ENCODE peak calls at places on chromosome 11, in seven cellular contexts. One of them, this sample, is unnamed.

GRCh38 chr11:62432695-62433094 is 13.9 kb downstream of the SCGB1A1 start:
- DNase-seq in MM.1S: no peak
- DNase-seq in neural crest cell: no peak
- DNase-seq in fibroblast of pulmonary artery: no peak
- DNase-seq in GM10248: no peak
- DNase-seq in GM06990: no peak
- DNase-seq in heart left ventricle: no peak
- DNase-seq in this sample: no peak

GRCh38 chr11:117744471-117745280 is 52.3 kb downstream of the DSCAML1 start:
- DNase-seq in GM10248: no peak
- DNase-seq in GM06990: no peak
- DNase-seq in MM.1S: no peak
- DNase-seq in heart left ventricle: no peak
- DNase-seq in fibroblast of pulmonary artery: no peak
- DNase-seq in neural crest cell: no peak
- DNase-seq in this sample: no peak

GRCh38 chr11:117591316-117592039 is 205.5 kb downstream of the DSCAML1 start:
- DNase-seq in heart left ventricle: no peak
- DNase-seq in neural crest cell: no peak
- DNase-seq in GM10248: no peak
- DNase-seq in fibroblast of pulmonary artery: no peak
- DNase-seq in MM.1S: no peak
- DNase-seq in GM06990: no peak
- DNase-seq in this sample: no peak

GRCh38 chr11:77410076-77410827 is 63.6 kb downstream of the PAK1 start:
- DNase-seq in neural crest cell: no peak
- DNase-seq in GM06990: no peak
- DNase-seq in MM.1S: no peak
- DNase-seq in GM10248: no peak
- DNase-seq in heart left ventricle: no peak
- DNase-seq in fibroblast of pulmonary artery: no peak
- DNase-seq in this sample: no peak

GRCh38 chr11:93525601-93526000 is 17.6 kb downstream of the SMCO4 start:
- DNase-seq in fibroblast of pulmonary artery: peak
- DNase-seq in GM10248: no peak
- DNase-seq in GM06990: no peak
- DNase-seq in heart left ventricle: no peak
- DNase-seq in MM.1S: no peak
- DNase-seq in neural crest cell: no peak
- DNase-seq in this sample: no peak

GRCh38 chr11:9315078-9315688 is 790 bp upstream of the TMEM41B start:
- DNase-seq in neural crest cell: peak
- DNase-seq in heart left ventricle: no peak
- DNase-seq in MM.1S: peak
- DNase-seq in GM06990: no peak
- DNase-seq in GM10248: no peak
- DNase-seq in fibroblast of pulmonary artery: no peak
- DNase-seq in this sample: no peak

GRCh38 chr11:44570411-44571155 is 5.1 kb downstream of the CD82 start:
- DNase-seq in fibroblast of pulmonary artery: no peak
- DNase-seq in MM.1S: no peak
- DNase-seq in heart left ventricle: no peak
- DNase-seq in GM06990: no peak
- DNase-seq in GM10248: no peak
- DNase-seq in neural crest cell: no peak
- DNase-seq in this sample: no peak

GRCh38 chr11:63871962-63872832 is 33.3 kb downstream of the MARK2 start:
- DNase-seq in heart left ventricle: peak
- DNase-seq in fibroblast of pulmonary artery: peak
- DNase-seq in GM06990: peak
- DNase-seq in neural crest cell: peak
- DNase-seq in GM10248: peak
- DNase-seq in MM.1S: peak
- DNase-seq in this sample: no peak

GRCh38 chr11:16082532-16083055 is 273.8 kb downstream of the SOX6 start:
- DNase-seq in GM10248: no peak
- DNase-seq in neural crest cell: no peak
- DNase-seq in GM06990: no peak
- DNase-seq in heart left ventricle: no peak
- DNase-seq in MM.1S: no peak
- DNase-seq in fibroblast of pulmonary artery: no peak
- DNase-seq in this sample: no peak

GRCh38 chr11:59931688-59932087 is 6.5 kb upstream of the OOSP1 start:
- DNase-seq in heart left ventricle: no peak
- DNase-seq in fibroblast of pulmonary artery: no peak
- DNase-seq in GM06990: no peak
- DNase-seq in neural crest cell: no peak
- DNase-seq in GM10248: no peak
- DNase-seq in MM.1S: no peak
- DNase-seq in this sample: no peak

GRCh38 chr11:122584670-122585069 is 70.9 kb upstream of the UBASH3B start:
- DNase-seq in fibroblast of pulmonary artery: no peak
- DNase-seq in GM10248: no peak
- DNase-seq in GM06990: no peak
- DNase-seq in MM.1S: no peak
- DNase-seq in neural crest cell: no peak
- DNase-seq in heart left ventricle: no peak
- DNase-seq in this sample: no peak

GRCh38 chr11:97683733-97684132 is 1293.9 kb downstream of the JRKL start:
- DNase-seq in GM10248: no peak
- DNase-seq in fibroblast of pulmonary artery: no peak
- DNase-seq in heart left ventricle: no peak
- DNase-seq in GM06990: no peak
- DNase-seq in neural crest cell: no peak
- DNase-seq in MM.1S: peak
- DNase-seq in this sample: no peak

GRCh38 chr11:14746857-14747256 is 103.3 kb downstream of the PDE3B start:
- DNase-seq in GM06990: no peak
- DNase-seq in fibroblast of pulmonary artery: no peak
- DNase-seq in MM.1S: no peak
- DNase-seq in heart left ventricle: no peak
- DNase-seq in GM10248: no peak
- DNase-seq in neural crest cell: no peak
- DNase-seq in this sample: no peak

GRCh38 chr11:130865772-130866114 is 50.5 kb downstream of the SNX19 start:
- DNase-seq in GM10248: no peak
- DNase-seq in neural crest cell: no peak
- DNase-seq in fibroblast of pulmonary artery: no peak
- DNase-seq in GM06990: no peak
- DNase-seq in MM.1S: no peak
- DNase-seq in heart left ventricle: peak
- DNase-seq in this sample: no peak

GRCh38 chr11:11078344-11078743 is 220.5 kb upstream of the ZBED5 start:
- DNase-seq in MM.1S: no peak
- DNase-seq in neural crest cell: no peak
- DNase-seq in heart left ventricle: no peak
- DNase-seq in fibroblast of pulmonary artery: peak
- DNase-seq in GM06990: no peak
- DNase-seq in GM10248: no peak
- DNase-seq in this sample: no peak

GRCh38 chr11:63906585-63906984 is 10.4 kb downstream of the RCOR2 start:
- DNase-seq in GM06990: no peak
- DNase-seq in neural crest cell: no peak
- DNase-seq in fibroblast of pulmonary artery: peak
- DNase-seq in GM10248: no peak
- DNase-seq in MM.1S: no peak
- DNase-seq in heart left ventricle: no peak
- DNase-seq in this sample: no peak

GRCh38 chr11:34623463-34623862 is 2.6 kb downstream of the EHF start:
- DNase-seq in MM.1S: no peak
- DNase-seq in GM10248: peak
- DNase-seq in fibroblast of pulmonary artery: no peak
- DNase-seq in GM06990: no peak
- DNase-seq in neural crest cell: no peak
- DNase-seq in heart left ventricle: no peak
- DNase-seq in this sample: no peak

GRCh38 chr11:130737866-130738431 is 178.3 kb downstream of the SNX19 start:
- DNase-seq in heart left ventricle: peak
- DNase-seq in GM06990: no peak
- DNase-seq in MM.1S: no peak
- DNase-seq in fibroblast of pulmonary artery: peak
- DNase-seq in GM10248: no peak
- DNase-seq in neural crest cell: no peak
- DNase-seq in this sample: no peak

GRCh38 chr11:72752088-72752914 is at the start of gene ARAP1:
- DNase-seq in MM.1S: peak
- DNase-seq in GM10248: peak
- DNase-seq in GM06990: peak
- DNase-seq in heart left ventricle: peak
- DNase-seq in fibroblast of pulmonary artery: peak
- DNase-seq in neural crest cell: peak
- DNase-seq in this sample: peak
- TF ChIP-seq CTCF in MM.1S: no peak
- TF ChIP-seq CTCF in GM10248: no peak
- TF ChIP-seq CTCF in GM06990: no peak
- TF ChIP-seq CTCF in heart left ventricle: no peak
- TF ChIP-seq CTCF in fibroblast of pulmonary artery: no peak
- TF ChIP-seq CTCF in neural crest cell: no peak
- TF ChIP-seq CTCF in this sample: no peak

DNA sequence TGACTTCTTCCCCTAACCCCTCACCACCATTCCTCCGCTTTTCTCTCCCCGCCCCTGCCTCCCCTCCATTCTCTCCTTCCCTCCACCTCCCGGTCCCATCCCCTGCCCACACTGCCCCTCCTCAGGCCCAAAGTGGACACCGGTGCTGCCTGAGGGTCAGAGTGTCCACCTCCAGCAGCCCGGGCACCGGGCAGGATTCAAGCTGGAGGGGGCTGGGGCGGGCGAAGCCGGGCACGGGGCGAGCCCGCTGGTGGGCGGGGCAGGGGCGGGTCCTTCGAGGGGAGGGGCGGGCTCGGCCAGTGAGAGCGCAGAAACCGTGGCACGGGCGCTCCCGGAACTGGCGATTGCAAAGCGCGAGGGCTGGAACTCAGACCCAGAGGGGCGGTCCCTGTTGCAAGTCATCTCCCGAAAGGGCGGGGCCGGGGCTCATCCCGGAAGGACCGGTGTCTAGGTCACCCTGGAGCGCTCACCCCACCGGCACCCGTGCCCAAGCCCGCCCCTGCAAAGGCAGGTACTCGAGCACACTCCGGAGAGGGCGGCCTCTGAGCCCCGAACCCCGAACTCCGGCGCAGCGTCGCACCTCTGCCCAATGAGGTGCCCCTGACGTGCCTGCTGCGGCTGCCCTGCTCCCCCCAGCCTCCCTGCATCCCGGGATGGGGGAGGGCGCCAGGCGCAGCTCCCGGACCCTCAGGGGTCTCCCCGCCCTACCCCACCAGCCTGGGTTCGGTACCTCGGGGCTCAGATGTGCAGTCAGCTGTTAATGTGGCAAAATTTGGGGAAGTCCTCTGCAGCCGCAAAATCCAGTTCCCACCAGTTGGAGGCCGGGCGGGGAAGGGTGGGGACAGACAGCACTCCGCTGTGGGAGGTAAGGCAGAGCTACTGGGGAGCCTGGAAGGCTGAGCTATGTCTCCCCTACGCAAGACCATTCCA is 16.5 kb upstream of the CDKN1C start:
- DNase-seq in GM06990: peak
- DNase-seq in GM10248: peak
- DNase-seq in heart left ventricle: peak
- DNase-seq in neural crest cell: peak
- DNase-seq in fibroblast of pulmonary artery: peak
- DNase-seq in MM.1S: peak
- DNase-seq in this sample: peak
- TF ChIP-seq CTCF in GM06990: no peak
- TF ChIP-seq CTCF in GM10248: no peak
- TF ChIP-seq CTCF in heart left ventricle: no peak
- TF ChIP-seq CTCF in neural crest cell: no peak
- TF ChIP-seq CTCF in fibroblast of pulmonary artery: no peak
- TF ChIP-seq CTCF in MM.1S: no peak
- TF ChIP-seq CTCF in this sample: no peak

GRCh38 chr11:66059966-66060680 is 8.0 kb downstream of the SF3B2 start:
- DNase-seq in GM10248: no peak
- DNase-seq in heart left ventricle: no peak
- DNase-seq in GM06990: no peak
- DNase-seq in neural crest cell: no peak
- DNase-seq in fibroblast of pulmonary artery: no peak
- DNase-seq in MM.1S: no peak
- DNase-seq in this sample: no peak

GRCh38 chr11:66052664-66052982 is 459 bp downstream of the SF3B2 start:
- DNase-seq in neural crest cell: no peak
- DNase-seq in GM06990: no peak
- DNase-seq in MM.1S: no peak
- DNase-seq in GM10248: no peak
- DNase-seq in heart left ventricle: no peak
- DNase-seq in fibroblast of pulmonary artery: no peak
- DNase-seq in this sample: no peak

GRCh38 chr11:66055021-66055420 is 2.9 kb downstream of the SF3B2 start:
- DNase-seq in heart left ventricle: no peak
- DNase-seq in GM06990: no peak
- DNase-seq in fibroblast of pulmonary artery: no peak
- DNase-seq in MM.1S: no peak
- DNase-seq in GM10248: no peak
- DNase-seq in neural crest cell: no peak
- DNase-seq in this sample: no peak

GRCh38 chr11:66051766-66052663 is at the start of gene SF3B2:
- DNase-seq in GM06990: peak
- DNase-seq in heart left ventricle: peak
- DNase-seq in fibroblast of pulmonary artery: peak
- DNase-seq in neural crest cell: peak
- DNase-seq in GM10248: peak
- DNase-seq in MM.1S: peak
- DNase-seq in this sample: peak

DNA sequence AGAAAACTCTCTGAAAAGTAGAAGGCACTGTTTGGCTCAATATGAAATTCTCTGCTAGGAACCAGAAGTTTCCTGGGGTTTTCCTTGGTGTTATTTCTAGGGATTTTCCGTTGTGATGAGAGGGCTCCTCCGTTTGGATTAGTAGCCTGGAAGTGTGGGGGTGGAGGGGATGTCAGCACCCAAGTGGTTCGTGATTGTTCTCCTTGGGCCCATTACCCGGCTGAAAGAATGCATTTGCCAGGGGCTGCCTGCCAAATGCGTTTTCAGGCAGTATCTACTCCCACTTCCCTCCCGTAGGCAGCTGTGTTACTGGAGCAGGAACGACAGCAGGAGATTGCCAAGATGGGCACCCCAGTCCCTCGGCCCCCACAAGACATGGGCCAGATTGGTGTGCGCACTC is 4.4 kb downstream of the SF3B2 start:
- DNase-seq in fibroblast of pulmonary artery: peak
- DNase-seq in GM06990: no peak
- DNase-seq in heart left ventricle: no peak
- DNase-seq in MM.1S: no peak
- DNase-seq in GM10248: no peak
- DNase-seq in neural crest cell: no peak
- DNase-seq in this sample: no peak
- TF ChIP-seq CTCF in fibroblast of pulmonary artery: no peak
- TF ChIP-seq CTCF in GM06990: no peak
- TF ChIP-seq CTCF in heart left ventricle: no peak
- TF ChIP-seq CTCF in MM.1S: no peak
- TF ChIP-seq CTCF in GM10248: no peak
- TF ChIP-seq CTCF in neural crest cell: no peak
- TF ChIP-seq CTCF in this sample: no peak

GRCh38 chr11:79444923-79445322 is 4.1 kb upstream of the TENM4 start:
- DNase-seq in GM10248: no peak
- DNase-seq in heart left ventricle: no peak
- DNase-seq in neural crest cell: no peak
- DNase-seq in MM.1S: no peak
- DNase-seq in GM06990: no peak
- DNase-seq in fibroblast of pulmonary artery: no peak
- DNase-seq in this sample: no peak
- TF ChIP-seq CTCF in GM10248: no peak
- TF ChIP-seq CTCF in heart left ventricle: no peak
- TF ChIP-seq CTCF in neural crest cell: no peak
- TF ChIP-seq CTCF in MM.1S: no peak
- TF ChIP-seq CTCF in GM06990: no peak
- TF ChIP-seq CTCF in fibroblast of pulmonary artery: no peak
- TF ChIP-seq CTCF in this sample: no peak

This sample was measured in activated B cell treated with CpG ODN at 0.5 μM for 24 hours.